ENCODE peak calls at places on chromosome 19, in six cellular contexts. One of them, this sample, is unnamed. For H3K4me1, the result is how much of the 10 kb centered on the place peaks cover.

GRCh38 chr19:52871466-52871865 is 14.0 kb upstream of the ZNF468 start:
- DNase-seq in PC-3: no peak
- DNase-seq in neural progenitor cell: no peak
- DNase-seq in left ventricle myocardium inferior: no peak
- DNase-seq in colonic mucosa: no peak
- DNase-seq in cardiac muscle cell: no peak
- DNase-seq in this sample: no peak

GRCh38 chr19:33621811-33622504 is at the start of gene CHST8:
- DNase-seq in PC-3: no peak
- DNase-seq in neural progenitor cell: peak
- DNase-seq in left ventricle myocardium inferior: peak
- DNase-seq in colonic mucosa: peak
- DNase-seq in cardiac muscle cell: peak
- DNase-seq in this sample: peak

GRCh38 chr19:51726049-51726448 is 2.3 kb upstream of the HAS1 start:
- DNase-seq in PC-3: no peak
- DNase-seq in neural progenitor cell: no peak
- DNase-seq in left ventricle myocardium inferior: peak
- DNase-seq in colonic mucosa: peak
- DNase-seq in cardiac muscle cell: no peak
- DNase-seq in this sample: peak

GRCh38 chr19:51788936-51789795 is 5.8 kb upstream of the FPR3 start:
- DNase-seq in PC-3: peak
- DNase-seq in neural progenitor cell: no peak
- DNase-seq in left ventricle myocardium inferior: no peak
- DNase-seq in colonic mucosa: no peak
- DNase-seq in cardiac muscle cell: no peak
- DNase-seq in this sample: no peak

GRCh38 chr19:46090444-46090843 is 34.0 kb downstream of the IGFL3 start:
- DNase-seq in PC-3: no peak
- DNase-seq in neural progenitor cell: no peak
- DNase-seq in left ventricle myocardium inferior: no peak
- DNase-seq in colonic mucosa: no peak
- DNase-seq in cardiac muscle cell: no peak
- DNase-seq in this sample: no peak

GRCh38 chr19:53008061-53008778 is 5.5 kb upstream of the ERVV-1 start:
- DNase-seq in PC-3: no peak
- DNase-seq in neural progenitor cell: no peak
- DNase-seq in left ventricle myocardium inferior: no peak
- DNase-seq in colonic mucosa: no peak
- DNase-seq in cardiac muscle cell: no peak
- DNase-seq in this sample: no peak

GRCh38 chr19:5717215-5717614 is 2.7 kb downstream of the LONP1 start:
- DNase-seq in PC-3: no peak
- DNase-seq in neural progenitor cell: no peak
- DNase-seq in left ventricle myocardium inferior: no peak
- DNase-seq in colonic mucosa: no peak
- DNase-seq in cardiac muscle cell: no peak
- DNase-seq in this sample: no peak

GRCh38 chr19:48635263-48635965 is 1.8 kb downstream of the DBP start:
- DNase-seq in PC-3: peak
- DNase-seq in neural progenitor cell: peak
- DNase-seq in left ventricle myocardium inferior: peak
- DNase-seq in colonic mucosa: peak
- DNase-seq in cardiac muscle cell: peak
- DNase-seq in this sample: peak

GRCh38 chr19:16125738-16126495 is 14.2 kb downstream of the RAB8A start:
- DNase-seq in PC-3: no peak
- DNase-seq in neural progenitor cell: no peak
- DNase-seq in left ventricle myocardium inferior: no peak
- DNase-seq in colonic mucosa: peak
- DNase-seq in cardiac muscle cell: no peak
- DNase-seq in this sample: no peak

GRCh38 chr19:47778089-47778953 is at the start of gene SELENOW:
- DNase-seq in PC-3: peak
- DNase-seq in neural progenitor cell: peak
- DNase-seq in left ventricle myocardium inferior: peak
- DNase-seq in colonic mucosa: peak
- DNase-seq in cardiac muscle cell: peak
- DNase-seq in this sample: peak

GRCh38 chr19:37975071-37975470 is 68.1 kb downstream of the SIPA1L3 start:
- DNase-seq in PC-3: no peak
- DNase-seq in neural progenitor cell: no peak
- DNase-seq in left ventricle myocardium inferior: no peak
- DNase-seq in colonic mucosa: no peak
- DNase-seq in cardiac muscle cell: no peak
- DNase-seq in this sample: no peak

GRCh38 chr19:10011974-10012373 is 1.3 kb upstream of the RDH8 start:
- DNase-seq in PC-3: no peak
- DNase-seq in neural progenitor cell: no peak
- DNase-seq in left ventricle myocardium inferior: no peak
- DNase-seq in colonic mucosa: no peak
- DNase-seq in cardiac muscle cell: no peak
- DNase-seq in this sample: no peak

GRCh38 chr19:10010939-10011338 is 635 bp upstream of the COL5A3 start:
- DNase-seq in PC-3: no peak
- DNase-seq in neural progenitor cell: no peak
- DNase-seq in left ventricle myocardium inferior: no peak
- DNase-seq in colonic mucosa: no peak
- DNase-seq in cardiac muscle cell: no peak
- DNase-seq in this sample: no peak

GRCh38 chr19:10009714-10010224 is 535 bp downstream of the COL5A3 start:
- DNase-seq in PC-3: no peak
- DNase-seq in neural progenitor cell: no peak
- DNase-seq in left ventricle myocardium inferior: no peak
- DNase-seq in colonic mucosa: no peak
- DNase-seq in cardiac muscle cell: no peak
- DNase-seq in this sample: no peak

GRCh38 chr19:10009269-10009665 is 1.0 kb downstream of the COL5A3 start:
- DNase-seq in PC-3: peak
- DNase-seq in neural progenitor cell: peak
- DNase-seq in left ventricle myocardium inferior: peak
- DNase-seq in colonic mucosa: peak
- DNase-seq in cardiac muscle cell: peak
- DNase-seq in this sample: peak

GRCh38 chr19:10010247-10010691 is at the start of gene COL5A3:
- DNase-seq in PC-3: no peak
- DNase-seq in neural progenitor cell: peak
- DNase-seq in left ventricle myocardium inferior: peak
- DNase-seq in colonic mucosa: peak
- DNase-seq in cardiac muscle cell: no peak
- DNase-seq in this sample: peak
- H3K27ac ChIP-seq in PC-3: no peak
- H3K27ac ChIP-seq in neural progenitor cell: no peak
- H3K27ac ChIP-seq in left ventricle myocardium inferior: peak
- H3K27ac ChIP-seq in colonic mucosa: no peak
- H3K27ac ChIP-seq in cardiac muscle cell: no peak
- H3K27ac ChIP-seq in this sample: peak

DNA sequence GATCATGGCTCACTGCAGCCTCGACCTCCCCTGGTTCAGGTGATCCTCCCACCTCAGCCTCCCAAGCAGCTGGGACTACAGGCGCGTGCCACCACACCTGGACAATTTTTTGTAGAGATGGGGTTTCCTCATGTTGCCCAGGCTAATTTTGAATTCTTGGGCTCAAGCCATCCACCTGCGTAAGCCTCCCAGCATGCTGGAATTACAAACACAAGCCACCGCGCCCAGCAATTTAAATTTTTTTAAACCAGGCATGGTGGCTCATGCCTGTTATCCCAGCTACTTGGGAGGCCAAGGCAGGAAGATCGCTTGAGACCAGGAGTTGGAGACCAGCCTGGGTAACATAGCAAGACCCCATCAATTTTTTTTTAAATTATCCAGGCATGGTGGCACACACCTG is 59.9 kb upstream of the USE1 start:
- DNase-seq in PC-3: no peak
- DNase-seq in neural progenitor cell: no peak
- DNase-seq in left ventricle myocardium inferior: no peak
- DNase-seq in colonic mucosa: no peak
- DNase-seq in cardiac muscle cell: no peak
- DNase-seq in this sample: no peak
- H3K4me1 ChIP-seq in PC-3: under half
- H3K4me1 ChIP-seq in neural progenitor cell: under half
- H3K4me1 ChIP-seq in left ventricle myocardium inferior: under half
- H3K4me1 ChIP-seq in colonic mucosa: under half
- H3K4me1 ChIP-seq in cardiac muscle cell: under half
- H3K4me1 ChIP-seq in this sample: under half

GRCh38 chr19:40403262-40403984 is 9.8 kb downstream of the PRX start:
- DNase-seq in PC-3: peak
- DNase-seq in neural progenitor cell: peak
- DNase-seq in left ventricle myocardium inferior: peak
- DNase-seq in colonic mucosa: peak
- DNase-seq in cardiac muscle cell: peak
- DNase-seq in this sample: peak
- TF ChIP-seq CTCF in PC-3: no peak
- TF ChIP-seq CTCF in neural progenitor cell: no peak
- TF ChIP-seq CTCF in left ventricle myocardium inferior: peak
- TF ChIP-seq CTCF in colonic mucosa: no peak
- TF ChIP-seq CTCF in cardiac muscle cell: no peak
- TF ChIP-seq CTCF in this sample: no peak

GRCh38 chr19:10258080-10258710 is 6.2 kb downstream of the MRPL4 start:
- DNase-seq in PC-3: no peak
- DNase-seq in neural progenitor cell: no peak
- DNase-seq in left ventricle myocardium inferior: no peak
- DNase-seq in colonic mucosa: no peak
- DNase-seq in cardiac muscle cell: no peak
- DNase-seq in this sample: no peak

GRCh38 chr19:10262771-10263170 is 8.1 kb upstream of the ICAM1 start:
- DNase-seq in PC-3: peak
- DNase-seq in neural progenitor cell: no peak
- DNase-seq in left ventricle myocardium inferior: no peak
- DNase-seq in colonic mucosa: no peak
- DNase-seq in cardiac muscle cell: no peak
- DNase-seq in this sample: no peak

GRCh38 chr19:10259162-10259905 is 7.3 kb downstream of the MRPL4 start:
- DNase-seq in PC-3: peak
- DNase-seq in neural progenitor cell: peak
- DNase-seq in left ventricle myocardium inferior: peak
- DNase-seq in colonic mucosa: peak
- DNase-seq in cardiac muscle cell: peak
- DNase-seq in this sample: peak

GRCh38 chr19:10256970-10257615 is 5.1 kb downstream of the MRPL4 start:
- DNase-seq in PC-3: no peak
- DNase-seq in neural progenitor cell: no peak
- DNase-seq in left ventricle myocardium inferior: no peak
- DNase-seq in colonic mucosa: no peak
- DNase-seq in cardiac muscle cell: no peak
- DNase-seq in this sample: no peak

DNA sequence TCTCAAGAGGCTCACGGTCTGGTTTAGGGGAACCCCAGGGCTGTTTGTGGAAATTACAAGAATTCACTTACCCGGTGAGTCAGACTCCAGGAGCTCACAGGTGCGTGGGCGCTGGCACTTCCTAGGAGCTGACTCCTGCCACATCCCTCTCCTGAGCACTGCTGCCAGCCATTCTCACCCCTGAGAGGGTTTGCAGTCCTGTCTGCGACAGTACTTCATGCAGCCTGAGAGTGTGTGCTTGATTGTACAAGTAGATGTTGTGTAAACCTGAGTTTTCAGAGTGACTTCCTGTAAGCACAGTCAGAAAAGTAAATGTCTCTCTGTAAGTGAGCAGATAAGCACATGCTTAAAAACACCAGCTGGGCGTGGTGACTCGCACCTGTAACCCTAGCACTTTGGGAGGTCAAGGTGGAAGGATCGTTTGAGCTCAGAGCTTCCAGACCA is 8.1 kb downstream of the MRPL4 start:
- DNase-seq in PC-3: peak
- DNase-seq in neural progenitor cell: no peak
- DNase-seq in left ventricle myocardium inferior: no peak
- DNase-seq in colonic mucosa: no peak
- DNase-seq in cardiac muscle cell: no peak
- DNase-seq in this sample: no peak
- H3K27ac ChIP-seq in PC-3: peak
- H3K27ac ChIP-seq in neural progenitor cell: no peak
- H3K27ac ChIP-seq in left ventricle myocardium inferior: no peak
- H3K27ac ChIP-seq in colonic mucosa: no peak
- H3K27ac ChIP-seq in cardiac muscle cell: no peak
- H3K27ac ChIP-seq in this sample: no peak

GRCh38 chr19:30717381-30717780 is 345.2 kb downstream of the ZNF536 start:
- DNase-seq in PC-3: no peak
- DNase-seq in neural progenitor cell: no peak
- DNase-seq in left ventricle myocardium inferior: no peak
- DNase-seq in colonic mucosa: no peak
- DNase-seq in cardiac muscle cell: no peak
- DNase-seq in this sample: no peak
- H3K4me1 ChIP-seq in PC-3: under half
- H3K4me1 ChIP-seq in neural progenitor cell: under half
- H3K4me1 ChIP-seq in left ventricle myocardium inferior: under half
- H3K4me1 ChIP-seq in colonic mucosa: under half
- H3K4me1 ChIP-seq in cardiac muscle cell: under half
- H3K4me1 ChIP-seq in this sample: under half

GRCh38 chr19:58054792-58055482 is 4.1 kb upstream of the ZNF135 start:
- DNase-seq in PC-3: no peak
- DNase-seq in neural progenitor cell: peak
- DNase-seq in left ventricle myocardium inferior: peak
- DNase-seq in colonic mucosa: no peak
- DNase-seq in cardiac muscle cell: peak
- DNase-seq in this sample: peak
- TF ChIP-seq CTCF in PC-3: no peak
- TF ChIP-seq CTCF in neural progenitor cell: no peak
- TF ChIP-seq CTCF in left ventricle myocardium inferior: peak
- TF ChIP-seq CTCF in colonic mucosa: no peak
- TF ChIP-seq CTCF in cardiac muscle cell: no peak
- TF ChIP-seq CTCF in this sample: peak